ENCODE peak calls at places on chromosomes 5 and 9, in seven cellular contexts. M is lung microvascular endothelial cell; L is mucosa of gallbladder; H is activated effector memory CD4-positive, alpha-beta T cell treated with Interleukin-2 at 50 U/mL for 16 hours; Y is left ventricle myocardium inferior; R is neural crest cell; T is NCI-H774. I is an unnamed sample.

GRCh38 chr5:179261301-179262125 is 83.7 kb downstream of the ADAMTS2 start:
- DNase-seq in M (no peak), L (peak), H (no peak), Y (no peak), R (peak), T (no peak), I (no peak)

GRCh38 chr5:93151896-93152295 is 429.1 kb downstream of the NR2F1-AS1 start:
- DNase-seq in M (no peak), L (no peak), H (no peak), Y (no peak), R (no peak), T (no peak), I (no peak)

GRCh38 chr9:91220491-91221135 is 141.1 kb downstream of the AUH start:
- DNase-seq in M (no peak), L (no peak), H (no peak), Y (no peak), R (no peak), T (no peak), I (no peak)

GRCh38 chr9:96057155-96057554 is 181.7 kb downstream of the ERCC6L2 start:
- DNase-seq in M (no peak), L (no peak), H (no peak), Y (no peak), R (no peak), T (no peak), I (no peak)

GRCh38 chr5:177449140-177450061 is 2.8 kb downstream of the PRR7 start:
- DNase-seq in M (no peak), L (no peak), H (no peak), Y (no peak), R (no peak), T (no peak), I (no peak)

GRCh38 chr9:8863886-8864881 is 1064.6 kb upstream of the DMAC1 start:
- DNase-seq in M (no peak), L (no peak), H (no peak), Y (no peak), R (no peak), T (no peak), I (no peak)

GRCh38 chr5:111948517-111948916 is 191.5 kb upstream of the NREP start:
- DNase-seq in M (no peak), L (no peak), H (no peak), Y (no peak), R (no peak), T (no peak), I (no peak)

GRCh38 chr5:149697001-149697400 is 33.1 kb upstream of the PPARGC1B start:
- DNase-seq in M (no peak), L (no peak), H (no peak), Y (no peak), R (no peak), T (no peak), I (no peak)

GRCh38 chr9:36125062-36125855 is 11.3 kb upstream of the GLIPR2 start:
- DNase-seq in M (no peak), L (no peak), H (no peak), Y (no peak), R (no peak), T (no peak), I (no peak)

GRCh38 chr9:1042466-1042865 is 7.7 kb upstream of the DMRT2 start:
- DNase-seq in M (no peak), L (no peak), H (no peak), Y (no peak), R (peak), T (no peak), I (no peak)

GRCh38 chr9:109355564-109356297 is 34.9 kb upstream of the EPB41L4B start:
- DNase-seq in M (no peak), L (no peak), H (no peak), Y (no peak), R (no peak), T (no peak), I (no peak)

GRCh38 chr9:114732842-114733241 is 50.9 kb upstream of the TEX48 start:
- DNase-seq in M (no peak), L (no peak), H (no peak), Y (no peak), R (no peak), T (no peak), I (no peak)

GRCh38 chr9:86734762-86735161 is 212.5 kb downstream of the GAS1 start:
- DNase-seq in M (no peak), L (no peak), H (no peak), Y (no peak), R (no peak), T (no peak), I (no peak)

GRCh38 chr9:34554211-34555001 is 31.6 kb upstream of the ENHO start:
- DNase-seq in M (no peak), L (no peak), H (no peak), Y (no peak), R (no peak), T (no peak), I (no peak)

GRCh38 chr5:149262315-149262714 is 9.3 kb upstream of the AFAP1L1 start:
- DNase-seq in M (no peak), L (no peak), H (no peak), Y (no peak), R (no peak), T (no peak), I (no peak)

GRCh38 chr9:68705636-68706578 is 867 bp downstream of the PIP5K1B start:
- DNase-seq in M (peak), L (no peak), H (no peak), Y (peak), R (peak), T (peak), I (no peak)

GRCh38 chr5:175803736-175804480 is 67.5 kb upstream of the CPLX2 start:
- DNase-seq in M (no peak), L (no peak), H (no peak), Y (no peak), R (no peak), T (no peak), I (no peak)

GRCh38 chr9:124392254-124392653 is 23.0 kb downstream of the PSMB7 start:
- DNase-seq in M (no peak), L (no peak), H (no peak), Y (peak), R (no peak), T (no peak), I (no peak)

GRCh38 chr9:130530932-130531331 is 48.4 kb upstream of the FUBP3 start:
- DNase-seq in M (peak), L (peak), H (no peak), Y (peak), R (no peak), T (no peak), I (no peak)

GRCh38 chr9:134295101-134295745 is 31.0 kb upstream of the RXRA start:
- DNase-seq in M (no peak), L (no peak), H (no peak), Y (peak), R (no peak), T (no peak), I (no peak)

GRCh38 chr5:138601444-138601843 is 26.2 kb upstream of the HSPA9 start:
- DNase-seq in M (no peak), L (no peak), H (no peak), Y (no peak), R (no peak), T (no peak), I (no peak)

GRCh38 chr9:86280580-86280979 is 1.8 kb downstream of the ISCA1 start:
- DNase-seq in M (no peak), L (no peak), H (no peak), Y (no peak), R (no peak), T (no peak), I (no peak)

GRCh38 chr9:36862206-36863145 is 171.6 kb downstream of the PAX5 start:
- DNase-seq in M (peak), L (peak), H (no peak), Y (no peak), R (peak), T (no peak), I (no peak)

GRCh38 chr5:1152771-1153282 is 41.0 kb upstream of the SLC12A7 start:
- DNase-seq in M (no peak), L (no peak), H (no peak), Y (no peak), R (no peak), T (peak), I (no peak)

GRCh38 chr9:7340451-7340850 is 459.1 kb downstream of the DMAC1 start:
- DNase-seq in M (no peak), L (no peak), H (no peak), Y (no peak), R (no peak), T (no peak), I (no peak)

GRCh38 chr9:10488937-10489336 is 123.9 kb downstream of the PTPRD start:
- DNase-seq in M (no peak), L (no peak), H (no peak), Y (no peak), R (no peak), T (no peak), I (no peak)

GRCh38 chr9:14478175-14479165 is 164.5 kb upstream of the NFIB start:
- DNase-seq in M (no peak), L (no peak), H (no peak), Y (no peak), R (no peak), T (no peak), I (no peak)

GRCh38 chr9:122370869-122371467 is at the start of gene PTGS1:
- DNase-seq in M (peak), L (peak), H (no peak), Y (peak), R (peak), T (peak), I (no peak)

GRCh38 chr5:56211298-56211865 is 21.7 kb downstream of the ANKRD55 start:
- DNase-seq in M (peak), L (peak), H (no peak), Y (no peak), R (no peak), T (no peak), I (no peak)

GRCh38 chr9:128102196-128102595 is 25.3 kb downstream of the PTGES2 start:
- DNase-seq in M (no peak), L (no peak), H (no peak), Y (no peak), R (no peak), T (no peak), I (no peak)

GRCh38 chr5:62608529-62609511 is 30.2 kb downstream of the LRRC70 start:
- DNase-seq in M (no peak), L (no peak), H (no peak), Y (no peak), R (no peak), T (no peak), I (no peak)

GRCh38 chr5:9344751-9345240 is 201.1 kb downstream of the SEMA5A start:
- DNase-seq in M (no peak), L (no peak), H (no peak), Y (no peak), R (no peak), T (peak), I (no peak)

I was measured in activated CD8-positive, alpha-beta memory T cell treated with anti-CD3 and anti-CD28 coated beads for 48 hours.